ENCODE peak calls at places on chromosomes 4 and X, in four cellular contexts. A is sigmoid colon, X is GM12892, S is H1. N is an unnamed sample.

GRCh38 chr4:98466868-98467599 is 191.4 kb downstream of the TSPAN5 start:
- DNase-seq in A (no peak), X (no peak), S (no peak), N (no peak)

GRCh38 chr4:133594246-133595207 is 445.4 kb downstream of the PCDH10 start:
- DNase-seq in A (no peak), X (no peak), S (no peak), N (no peak)

GRCh38 chrX:23332101-23332887 is 2.4 kb upstream of the PTCHD1 start:
- DNase-seq in A (no peak), X (no peak), S (no peak), N (peak)

GRCh38 chr4:98394134-98394533 is 132.9 kb downstream of the RAP1GDS1 start:
- DNase-seq in A (no peak), X (no peak), S (no peak), N (no peak)

GRCh38 chr4:89781321-89781720 is 55.6 kb downstream of the SNCA start:
- DNase-seq in A (no peak), X (no peak), S (no peak), N (no peak)

GRCh38 chr4:153488719-153489384 is 22.7 kb downstream of the TMEM131L start:
- DNase-seq in A (no peak), X (no peak), S (no peak), N (no peak)

GRCh38 chr4:113849771-113850170 is 88.2 kb upstream of the CAMK2D start:
- DNase-seq in A (no peak), X (no peak), S (no peak), N (no peak)

GRCh38 chr4:48342559-48342878 is 1.2 kb downstream of the SLAIN2 start:
- DNase-seq in A (no peak), X (no peak), S (no peak), N (no peak)

GRCh38 chr4:117986331-117986730 is 48.0 kb upstream of the NDST3 start:
- DNase-seq in A (no peak), X (no peak), S (no peak), N (no peak)

GRCh38 chrX:3743821-3744439 is 30.5 kb upstream of the PRKX start:
- DNase-seq in A (no peak), X (no peak), S (no peak), N (no peak)

GRCh38 chrX:46979340-46979739 is 67.1 kb downstream of the JADE3 start:
- DNase-seq in A (no peak), X (no peak), S (no peak), N (no peak)

GRCh38 chr4:178462710-178463109 is 1020.5 kb upstream of the AGA start:
- DNase-seq in A (no peak), X (no peak), S (no peak), N (no peak)
- TF ChIP-seq POLR2AphosphoS5 in A (no peak), X (no peak), S (no peak), N (no peak)

GRCh38 chr4:176897226-176897625 is 104.5 kb upstream of the VEGFC start:
- DNase-seq in A (no peak), X (no peak), S (no peak), N (no peak)

GRCh38 chr4:176906693-176907092 is 114.0 kb upstream of the VEGFC start:
- DNase-seq in A (no peak), X (no peak), S (no peak), N (no peak)

GRCh38 chr4:176898791-176899190 is 106.1 kb upstream of the VEGFC start:
- DNase-seq in A (no peak), X (no peak), S (no peak), N (no peak)

DNA sequence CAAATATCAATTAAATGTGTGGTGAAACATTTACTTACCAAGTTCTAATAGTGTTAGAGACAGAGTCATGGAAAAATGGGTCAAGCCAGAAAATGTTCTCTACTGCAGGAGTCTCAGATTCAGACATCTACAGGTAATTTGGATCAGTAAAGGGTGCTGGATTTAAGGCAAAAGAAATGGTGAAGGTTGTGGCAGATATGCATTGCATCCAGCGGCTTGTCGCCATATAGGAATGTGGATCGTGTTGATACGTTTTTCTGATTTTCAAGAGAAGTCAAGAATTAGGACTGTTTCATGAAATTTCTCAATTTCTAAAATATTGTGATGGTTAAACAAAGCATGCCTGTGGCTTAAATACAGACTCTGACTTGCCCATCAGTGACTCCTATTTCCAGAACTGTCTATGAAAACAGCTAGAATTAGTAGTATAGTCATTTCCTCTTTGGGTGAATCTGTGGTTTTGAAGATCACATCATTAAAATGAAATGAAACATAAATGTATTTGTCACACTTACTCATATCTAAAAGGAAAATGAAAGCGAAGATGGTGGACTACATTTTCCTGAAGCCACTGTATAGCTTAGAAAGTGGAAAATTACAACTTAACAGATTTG is 110.1 kb upstream of the VEGFC start:
- DNase-seq in A (no peak), X (no peak), S (no peak), N (no peak)
- TF ChIP-seq POLR2AphosphoS5 in A (no peak), X (no peak), S (no peak), N (no peak)

DNA sequence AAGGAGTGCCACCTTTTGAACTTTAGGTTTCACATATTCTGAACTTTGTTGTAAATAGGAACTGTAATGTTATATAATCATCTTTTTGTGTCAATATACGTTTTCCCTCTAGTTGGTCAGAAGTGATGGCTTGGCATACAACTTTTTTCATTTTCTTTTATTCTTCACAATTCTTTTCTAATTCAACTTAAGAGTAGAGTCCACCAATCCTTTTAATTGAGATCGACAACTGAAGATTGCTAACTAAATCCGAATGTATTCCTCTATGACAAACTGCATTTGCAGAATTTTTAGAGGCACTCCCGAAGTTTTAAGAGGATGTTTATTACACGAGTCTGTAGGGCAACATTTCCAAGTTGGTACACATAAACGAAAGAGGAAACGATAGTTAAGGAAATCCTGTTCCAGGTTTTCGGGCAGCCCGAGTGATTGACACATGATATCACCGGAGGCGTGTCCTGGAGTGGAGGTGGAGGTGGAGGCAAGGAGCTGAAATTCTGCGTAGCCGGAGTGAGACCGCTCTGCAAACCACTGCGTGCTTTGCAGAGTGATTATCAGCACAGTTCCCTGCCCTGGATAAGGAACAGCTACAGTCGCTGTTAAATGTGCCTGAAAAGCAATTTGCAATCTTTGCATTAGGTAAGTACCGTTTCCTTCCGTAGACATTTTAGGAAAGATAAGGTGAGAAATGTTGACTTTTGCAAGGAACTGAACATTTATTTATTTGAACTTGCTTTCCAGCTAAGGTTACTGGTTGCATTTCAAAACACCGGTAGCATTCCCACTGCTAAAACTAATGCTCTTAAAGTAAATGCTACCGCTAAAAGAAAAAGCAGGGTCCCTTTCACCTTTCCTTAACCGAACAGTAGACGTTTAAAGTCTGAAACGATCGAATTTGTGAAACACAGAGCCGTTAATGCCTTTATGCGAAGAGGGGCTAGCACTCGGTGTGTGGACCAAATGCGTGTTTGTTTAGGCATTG is at the start of gene SPRY1:
- DNase-seq in A (peak), X (peak), S (peak), N (peak)
- TF ChIP-seq POLR2AphosphoS5 in A (peak), X (no peak), S (peak), N (peak)

GRCh38 chr4:7812191-7812860 is 127.3 kb downstream of the AFAP1 start:
- DNase-seq in A (peak), X (no peak), S (no peak), N (no peak)

GRCh38 chr4:7813674-7814073 is 126.0 kb downstream of the AFAP1 start:
- DNase-seq in A (peak), X (no peak), S (no peak), N (no peak)

GRCh38 chr4:7812921-7813320 is 126.7 kb downstream of the AFAP1 start:
- DNase-seq in A (peak), X (no peak), S (no peak), N (no peak)

GRCh38 chr4:7810792-7811535 is 128.7 kb downstream of the AFAP1 start:
- DNase-seq in A (peak), X (no peak), S (no peak), N (no peak)

DNA sequence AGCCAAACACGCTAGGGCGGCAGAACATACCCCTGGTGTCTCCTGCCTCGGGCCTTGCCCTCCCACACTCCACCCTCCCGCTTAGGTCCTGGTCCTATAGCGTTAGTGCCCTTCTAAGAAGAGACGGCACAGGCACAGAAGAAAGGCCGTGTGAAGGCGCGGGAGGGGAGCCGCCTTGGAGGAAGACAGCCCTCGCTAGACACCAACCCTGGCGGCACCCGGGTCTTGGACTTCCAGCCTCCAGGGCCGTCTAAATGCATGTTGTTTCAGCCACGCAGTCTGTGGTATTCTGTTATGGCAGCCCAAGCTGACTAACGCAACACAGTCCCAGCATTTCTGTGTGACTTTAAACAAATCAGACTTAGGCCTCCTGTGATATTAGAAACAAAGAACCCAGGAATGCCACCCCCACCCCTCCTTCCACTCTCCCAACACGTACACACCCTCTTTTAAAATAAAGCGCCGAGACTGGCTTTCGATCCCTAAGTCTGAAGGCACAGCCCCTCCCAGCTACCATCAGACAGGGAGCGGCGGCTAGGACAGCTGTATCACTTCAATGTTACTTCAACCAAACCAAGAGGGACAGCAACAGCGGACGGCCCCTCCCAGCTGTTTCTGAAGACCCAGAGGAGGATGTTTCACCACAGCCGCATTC is 128.0 kb downstream of the AFAP1 start:
- DNase-seq in A (peak), X (no peak), S (no peak), N (no peak)
- TF ChIP-seq POLR2AphosphoS5 in A (peak), X (no peak), S (no peak), N (no peak)

DNA sequence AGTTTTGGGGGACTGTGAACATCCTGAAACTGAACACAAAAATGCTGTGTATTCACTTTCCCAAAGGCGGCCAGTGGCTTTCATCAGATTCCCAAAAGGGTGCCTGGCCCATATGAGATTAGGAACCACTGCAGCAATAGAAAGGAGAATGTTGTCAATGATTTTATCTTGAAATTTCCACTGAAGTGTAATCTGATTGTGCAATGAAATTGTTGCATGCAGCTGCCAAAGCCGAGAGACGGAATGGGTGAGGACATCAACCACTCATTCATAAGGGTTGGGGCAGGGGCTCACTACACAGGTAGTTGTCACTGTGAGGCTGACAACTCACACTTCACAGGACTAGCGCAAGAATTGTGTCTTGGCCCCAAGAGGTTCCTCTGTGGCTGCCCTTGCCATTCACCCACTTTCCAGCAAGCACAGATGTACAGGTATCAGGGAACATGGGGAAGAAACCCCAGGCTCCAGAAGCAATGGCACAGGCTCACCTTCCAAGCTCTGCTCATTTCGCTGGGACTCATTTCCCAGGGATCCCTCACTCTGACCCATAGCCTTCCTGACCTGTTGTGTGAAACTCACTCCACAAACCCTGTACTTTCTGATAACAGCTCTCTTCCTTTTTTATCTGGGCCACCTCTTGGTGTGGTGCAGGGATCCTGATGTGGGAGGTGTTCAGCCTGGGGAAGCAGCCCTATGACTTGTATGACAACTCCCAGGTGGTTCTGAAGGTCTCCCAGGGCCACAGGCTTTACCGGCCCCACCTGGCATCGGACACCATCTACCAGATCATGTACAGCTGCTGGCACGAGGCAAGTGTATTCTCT is 48.8 kb downstream of the BMX start:
- DNase-seq in A (no peak), X (no peak), S (no peak), N (no peak)
- TF ChIP-seq POLR2AphosphoS5 in A (no peak), X (no peak), S (no peak), N (no peak)

DNA sequence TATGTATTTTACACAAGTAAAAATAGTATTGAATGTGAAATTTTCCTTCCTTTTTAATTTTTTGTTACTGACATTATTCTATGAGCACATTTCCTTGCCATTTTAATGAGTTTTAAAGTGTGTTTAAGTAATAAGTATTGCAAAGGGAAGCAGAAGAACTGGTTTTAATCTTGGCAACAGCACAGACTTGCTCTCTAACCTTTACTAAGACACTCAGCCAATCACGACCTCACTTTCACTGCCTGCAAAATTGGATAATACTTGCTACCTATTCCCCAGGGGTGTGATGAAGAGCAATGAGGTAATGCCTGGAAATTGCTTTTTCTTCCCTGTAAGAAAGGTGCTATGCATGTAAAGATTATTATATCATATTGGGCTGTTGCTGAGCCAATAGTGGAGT is 254.8 kb downstream of the C4orf33 start:
- DNase-seq in A (no peak), X (no peak), S (no peak), N (no peak)
- TF ChIP-seq POLR2AphosphoS5 in A (no peak), X (no peak), S (no peak), N (no peak)

GRCh38 chr4:1209821-1210220 is 37.4 kb upstream of the SPON2 start:
- DNase-seq in A (peak), X (no peak), S (no peak), N (no peak)
- TF ChIP-seq POLR2AphosphoS5 in A (peak), X (no peak), S (no peak), N (no peak)

GRCh38 chrX:40132751-40133150 is 35.0 kb upstream of the BCOR start:
- DNase-seq in A (peak), X (no peak), S (no peak), N (no peak)
- TF ChIP-seq POLR2AphosphoS5 in A (no peak), X (no peak), S (no peak), N (peak)